ENCODE peak calls at places on chromosomes 6 and 20, in five cellular contexts. One of them, this sample, is unnamed.

GRCh38 chr6:12051861-12052368 is 39.8 kb downstream of the HIVEP1 start:
- DNase-seq in A549: no peak
- DNase-seq in HepG2: no peak
- DNase-seq in K562: no peak
- DNase-seq in GM23338: no peak
- DNase-seq in this sample: peak

GRCh38 chr6:127608554-127609270 is 31.7 kb downstream of the C6orf58 start:
- DNase-seq in A549: no peak
- DNase-seq in K562: no peak
- DNase-seq in HepG2: no peak
- DNase-seq in GM23338: no peak
- DNase-seq in this sample: no peak

GRCh38 chr6:50272611-50273010 is 222.9 kb upstream of the DEFB112 start:
- DNase-seq in GM23338: no peak
- DNase-seq in K562: no peak
- DNase-seq in HepG2: no peak
- DNase-seq in A549: no peak
- DNase-seq in this sample: no peak

GRCh38 chr20:21352703-21353102 is 44.6 kb downstream of the NKX2-4 start:
- DNase-seq in HepG2: peak
- DNase-seq in GM23338: no peak
- DNase-seq in K562: no peak
- DNase-seq in A549: no peak
- DNase-seq in this sample: no peak

GRCh38 chr20:35539756-35540212 is 2.1 kb upstream of the ERGIC3 start:
- DNase-seq in A549: peak
- DNase-seq in GM23338: peak
- DNase-seq in HepG2: peak
- DNase-seq in K562: peak
- DNase-seq in this sample: peak

GRCh38 chr6:101683884-101684283 is 290.4 kb downstream of the GRIK2 start:
- DNase-seq in A549: no peak
- DNase-seq in HepG2: no peak
- DNase-seq in GM23338: no peak
- DNase-seq in K562: no peak
- DNase-seq in this sample: no peak

GRCh38 chr6:156976144-156977088 is 199.2 kb downstream of the ARID1B start:
- DNase-seq in A549: no peak
- DNase-seq in HepG2: no peak
- DNase-seq in K562: no peak
- DNase-seq in GM23338: peak
- DNase-seq in this sample: no peak

GRCh38 chr6:150813319-150813992 is 52.0 kb upstream of the MTHFD1L start:
- DNase-seq in GM23338: no peak
- DNase-seq in HepG2: no peak
- DNase-seq in K562: no peak
- DNase-seq in A549: peak
- DNase-seq in this sample: peak

GRCh38 chr20:58228484-58229197 is at the start of gene ANKRD60:
- DNase-seq in GM23338: peak
- DNase-seq in K562: peak
- DNase-seq in A549: no peak
- DNase-seq in HepG2: no peak
- DNase-seq in this sample: no peak

GRCh38 chr6:85580878-85581267 is 12.8 kb downstream of the SNX14 start:
- DNase-seq in K562: peak
- DNase-seq in A549: peak
- DNase-seq in GM23338: peak
- DNase-seq in HepG2: peak
- DNase-seq in this sample: no peak

GRCh38 chr6:143174516-143174915 is 113.8 kb downstream of the AIG1 start:
- DNase-seq in GM23338: no peak
- DNase-seq in K562: no peak
- DNase-seq in HepG2: no peak
- DNase-seq in A549: no peak
- DNase-seq in this sample: no peak

GRCh38 chr6:144710207-144710606 is 425.1 kb downstream of the UTRN start:
- DNase-seq in HepG2: no peak
- DNase-seq in K562: no peak
- DNase-seq in GM23338: no peak
- DNase-seq in A549: peak
- DNase-seq in this sample: no peak

GRCh38 chr20:61700595-61701140 is 365.0 kb downstream of the TAF4 start:
- DNase-seq in HepG2: no peak
- DNase-seq in A549: no peak
- DNase-seq in K562: no peak
- DNase-seq in GM23338: no peak
- DNase-seq in this sample: no peak

GRCh38 chr20:54199721-54200176 is 8.1 kb upstream of the PFDN4 start:
- DNase-seq in K562: peak
- DNase-seq in HepG2: peak
- DNase-seq in GM23338: peak
- DNase-seq in A549: peak
- DNase-seq in this sample: peak

GRCh38 chr6:105453968-105454367 is 51.1 kb upstream of the PREP start:
- DNase-seq in A549: no peak
- DNase-seq in K562: no peak
- DNase-seq in GM23338: no peak
- DNase-seq in HepG2: no peak
- DNase-seq in this sample: no peak

GRCh38 chr20:62310757-62311121 is 7.9 kb downstream of the ADRM1 start:
- DNase-seq in HepG2: no peak
- DNase-seq in A549: no peak
- DNase-seq in K562: no peak
- DNase-seq in GM23338: no peak
- DNase-seq in this sample: no peak

GRCh38 chr20:14925286-14925685 is 587.9 kb upstream of the FLRT3 start:
- DNase-seq in A549: no peak
- DNase-seq in GM23338: no peak
- DNase-seq in HepG2: no peak
- DNase-seq in K562: no peak
- DNase-seq in this sample: no peak

GRCh38 chr20:37804584-37805566 is 98.1 kb upstream of the VSTM2L start:
- DNase-seq in GM23338: no peak
- DNase-seq in HepG2: no peak
- DNase-seq in A549: no peak
- DNase-seq in K562: no peak
- DNase-seq in this sample: peak

GRCh38 chr20:40197744-40198143 is 491.3 kb downstream of the MAFB start:
- DNase-seq in K562: no peak
- DNase-seq in GM23338: no peak
- DNase-seq in A549: no peak
- DNase-seq in HepG2: no peak
- DNase-seq in this sample: no peak

GRCh38 chr6:20350215-20350614 is 51.5 kb upstream of the E2F3 start:
- DNase-seq in K562: no peak
- DNase-seq in GM23338: no peak
- DNase-seq in A549: no peak
- DNase-seq in HepG2: no peak
- DNase-seq in this sample: no peak

GRCh38 chr6:89564752-89565427 is 73.7 kb downstream of the LYRM2 start:
- DNase-seq in A549: no peak
- DNase-seq in K562: no peak
- DNase-seq in GM23338: no peak
- DNase-seq in HepG2: peak
- DNase-seq in this sample: no peak

GRCh38 chr6:46410330-46410953 is 80.8 kb downstream of the RCAN2 start:
- DNase-seq in GM23338: peak
- DNase-seq in HepG2: peak
- DNase-seq in A549: no peak
- DNase-seq in K562: peak
- DNase-seq in this sample: peak

GRCh38 chr20:10982692-10983091 is 308.9 kb upstream of the JAG1 start:
- DNase-seq in HepG2: peak
- DNase-seq in GM23338: no peak
- DNase-seq in A549: peak
- DNase-seq in K562: no peak
- DNase-seq in this sample: no peak

GRCh38 chr20:45056473-45057148 is 44.3 kb downstream of the KCNS1 start:
- DNase-seq in K562: no peak
- DNase-seq in A549: no peak
- DNase-seq in HepG2: no peak
- DNase-seq in GM23338: no peak
- DNase-seq in this sample: no peak

GRCh38 chr6:55276745-55277627 is 50.3 kb upstream of the GFRAL start:
- DNase-seq in K562: peak
- DNase-seq in GM23338: peak
- DNase-seq in HepG2: peak
- DNase-seq in A549: peak
- DNase-seq in this sample: no peak

GRCh38 chr20:36093025-36093803 is 61.3 kb upstream of the EPB41L1 start:
- DNase-seq in HepG2: no peak
- DNase-seq in A549: peak
- DNase-seq in K562: no peak
- DNase-seq in GM23338: no peak
- DNase-seq in this sample: no peak

GRCh38 chr6:37700266-37700973 is 2.7 kb upstream of the MDGA1 start:
- DNase-seq in HepG2: peak
- DNase-seq in K562: no peak
- DNase-seq in GM23338: no peak
- DNase-seq in A549: no peak
- DNase-seq in this sample: no peak

GRCh38 chr6:143232849-143233248 is 172.2 kb downstream of the AIG1 start:
- DNase-seq in A549: peak
- DNase-seq in K562: peak
- DNase-seq in GM23338: peak
- DNase-seq in HepG2: peak
- DNase-seq in this sample: peak

GRCh38 chr6:37882724-37883413 is 63.3 kb downstream of the ZFAND3 start:
- DNase-seq in K562: no peak
- DNase-seq in GM23338: no peak
- DNase-seq in HepG2: peak
- DNase-seq in A549: peak
- DNase-seq in this sample: no peak

DNA sequence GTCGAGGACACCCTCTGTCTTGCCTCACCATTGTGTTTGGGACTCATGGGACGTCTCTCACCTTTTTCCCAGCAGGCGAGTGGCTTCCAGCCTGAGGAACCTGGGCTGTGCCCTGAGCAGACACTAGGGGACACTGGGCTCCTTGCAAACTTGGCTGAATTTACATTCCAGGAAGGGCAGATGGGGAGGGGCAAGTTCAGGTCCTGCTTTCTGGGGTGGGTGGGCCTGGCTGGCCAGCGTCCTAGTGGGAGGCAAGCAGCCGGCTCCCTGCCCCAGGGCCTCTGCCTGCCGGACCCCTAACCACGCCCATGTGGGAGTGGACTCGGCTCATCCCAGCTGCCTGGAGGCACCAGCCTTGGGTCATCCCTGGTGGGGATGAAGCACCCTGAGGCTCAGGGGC is 48.2 kb upstream of the MLN start:
- DNase-seq in K562: peak
- DNase-seq in GM23338: peak
- DNase-seq in A549: peak
- DNase-seq in HepG2: peak
- DNase-seq in this sample: no peak
- TF ChIP-seq JUNB in K562: no peak
- TF ChIP-seq JUNB in GM23338: no peak
- TF ChIP-seq JUNB in A549: no peak
- TF ChIP-seq JUNB in HepG2: no peak
- TF ChIP-seq JUNB in this sample: no peak

GRCh38 chr6:6176132-6176531 is 144.3 kb downstream of the F13A1 start:
- DNase-seq in HepG2: no peak
- DNase-seq in K562: no peak
- DNase-seq in GM23338: no peak
- DNase-seq in A549: no peak
- DNase-seq in this sample: no peak
- TF ChIP-seq JUNB in HepG2: no peak
- TF ChIP-seq JUNB in K562: no peak
- TF ChIP-seq JUNB in GM23338: no peak
- TF ChIP-seq JUNB in A549: no peak
- TF ChIP-seq JUNB in this sample: no peak

GRCh38 chr20:63698739-63699465 is 2.5 kb downstream of the TNFRSF6B start:
- DNase-seq in A549: peak
- DNase-seq in GM23338: no peak
- DNase-seq in K562: peak
- DNase-seq in HepG2: no peak
- DNase-seq in this sample: peak
- TF ChIP-seq JUNB in A549: peak
- TF ChIP-seq JUNB in GM23338: no peak
- TF ChIP-seq JUNB in K562: no peak
- TF ChIP-seq JUNB in HepG2: no peak
- TF ChIP-seq JUNB in this sample: peak

GRCh38 chr6:97195117-97195516 is 87.9 kb downstream of the MMS22L start:
- DNase-seq in HepG2: no peak
- DNase-seq in GM23338: no peak
- DNase-seq in K562: no peak
- DNase-seq in A549: no peak
- DNase-seq in this sample: no peak

GRCh38 chr6:97186416-97186999 is 96.5 kb downstream of the MMS22L start:
- DNase-seq in GM23338: peak
- DNase-seq in HepG2: peak
- DNase-seq in K562: peak
- DNase-seq in A549: peak
- DNase-seq in this sample: peak

GRCh38 chr6:97187951-97188350 is 95.1 kb downstream of the MMS22L start:
- DNase-seq in A549: no peak
- DNase-seq in K562: no peak
- DNase-seq in GM23338: no peak
- DNase-seq in HepG2: no peak
- DNase-seq in this sample: no peak

GRCh38 chr6:97189767-97190166 is 93.2 kb downstream of the MMS22L start:
- DNase-seq in A549: no peak
- DNase-seq in HepG2: no peak
- DNase-seq in K562: no peak
- DNase-seq in GM23338: no peak
- DNase-seq in this sample: no peak
- TF ChIP-seq JUNB in A549: no peak
- TF ChIP-seq JUNB in HepG2: no peak
- TF ChIP-seq JUNB in K562: no peak
- TF ChIP-seq JUNB in GM23338: no peak
- TF ChIP-seq JUNB in this sample: no peak

DNA sequence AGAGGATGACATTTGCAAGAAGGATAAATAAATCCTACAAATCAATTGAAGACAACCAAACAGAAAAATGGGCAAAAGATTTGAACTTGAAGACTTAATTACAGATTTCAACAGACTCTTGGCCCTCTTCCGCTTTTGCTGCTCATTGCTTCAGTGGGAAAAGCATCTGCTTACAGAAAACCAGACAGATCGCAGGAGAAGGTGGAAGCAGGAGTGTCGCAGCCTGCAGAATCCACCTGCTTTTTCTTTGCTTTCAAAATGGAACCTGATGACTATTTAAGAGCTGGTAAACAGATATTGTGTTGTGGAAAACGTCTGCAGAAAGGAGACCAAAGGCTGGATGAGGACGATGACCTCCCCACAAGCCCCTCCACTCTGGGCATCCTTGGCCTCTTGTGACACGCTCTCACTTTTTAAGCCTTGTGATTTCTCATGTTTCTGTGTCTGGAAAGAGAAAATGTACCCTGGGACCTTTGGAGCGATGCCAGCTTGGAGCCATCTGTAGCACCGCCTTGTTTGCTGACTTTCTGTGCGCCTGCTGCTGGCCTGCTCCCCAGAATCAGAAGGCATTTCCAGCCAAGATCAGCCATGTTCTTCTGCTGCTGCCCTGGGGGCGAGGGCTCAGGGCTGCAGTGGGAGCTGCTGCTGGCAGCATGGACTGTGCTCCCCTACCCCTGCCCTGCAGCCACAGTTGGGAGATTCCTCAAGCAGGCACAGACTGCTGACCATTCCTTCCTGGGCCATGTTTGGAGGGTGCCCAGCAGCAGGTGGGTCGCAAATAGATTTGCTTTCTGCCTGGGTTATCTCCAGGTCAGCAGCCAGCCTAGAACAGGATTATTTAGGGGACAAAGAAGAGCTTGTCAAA is 3.6 kb upstream of the CSTL1 start:
- DNase-seq in K562: no peak
- DNase-seq in HepG2: peak
- DNase-seq in GM23338: no peak
- DNase-seq in A549: no peak
- DNase-seq in this sample: no peak
- TF ChIP-seq JUNB in K562: no peak
- TF ChIP-seq JUNB in HepG2: no peak
- TF ChIP-seq JUNB in GM23338: no peak
- TF ChIP-seq JUNB in A549: no peak
- TF ChIP-seq JUNB in this sample: no peak